ENCODE peak calls at places on chromosomes 16 and 17, in ten cellular contexts. A is cardiac fibroblast, B is B cell, Y is epithelial cell of esophagus, F is upper lobe of right lung, R is mucosa of descending colon, T is brain microvascular endothelial cell, N is colonic mucosa, Z is neural crest cell, S is foreskin fibroblast. H is an unnamed sample.

GRCh38 chr16:13919330-13919682 is 648 bp upstream of the ERCC4 start:
- DNase-seq in Z (no peak), F (no peak), A (peak; percentile 69), R (no peak), N (peak; percentile 23), S (peak; percentile 70), Y (peak; percentile 52), B (no peak), T (no peak), H (peak; percentile 44)

GRCh38 chr17:47009759-47010594 is 30.9 kb upstream of the RPRML start:
- DNase-seq in F (no peak), B (no peak), S (peak; percentile 52), N (no peak), T (no peak), Z (no peak), R (no peak), Y (no peak), A (no peak), H (no peak)

GRCh38 chr16:68420366-68420765 is 27.9 kb downstream of the SMPD3 start:
- DNase-seq in B (no peak), F (no peak), N (no peak), T (no peak), R (no peak), Z (no peak), A (no peak), S (no peak), Y (no peak), H (no peak)

GRCh38 chr16:17447273-17447672 is 23.5 kb downstream of the XYLT1 start:
- DNase-seq in A (no peak), B (no peak), S (no peak), N (no peak), Y (no peak), Z (no peak), T (no peak), F (no peak), R (no peak), H (no peak)

GRCh38 chr16:87828071-87828971 is 41.0 kb downstream of the SLC7A5 start:
- DNase-seq in B (no peak), Y (peak; percentile 33), Z (no peak), F (no peak), A (no peak), N (no peak), S (peak; percentile 22), T (no peak), R (peak; percentile 40), H (no peak)

GRCh38 chr17:49783051-49783715 is 5.3 kb upstream of the KAT7 start:
- DNase-seq in Y (no peak), A (no peak), R (no peak), N (no peak), B (no peak), S (no peak), F (no peak), Z (no peak), T (no peak), H (no peak)

GRCh38 chr16:68356249-68356918 is 45.6 kb downstream of the PRMT7 start:
- DNase-seq in S (no peak), Y (no peak), T (no peak), F (no peak), A (no peak), R (peak; percentile 70), B (no peak), N (peak; percentile 45), Z (no peak), H (peak; percentile 92)

GRCh38 chr16:86041205-86041604 is 142.2 kb downstream of the IRF8 start:
- DNase-seq in B (no peak), S (no peak), Y (no peak), Z (no peak), N (no peak), F (no peak), T (no peak), A (no peak), R (no peak), H (no peak)

GRCh38 chr17:72558971-72559476 is 438.2 kb downstream of the SOX9 start:
- DNase-seq in Y (no peak), N (no peak), T (no peak), S (no peak), F (no peak), B (no peak), Z (no peak), A (no peak), R (no peak), H (no peak)

GRCh38 chr16:69910964-69911363 is 40.2 kb upstream of the CLEC18A start:
- DNase-seq in F (no peak), R (no peak), Y (no peak), T (no peak), N (no peak), S (no peak), B (no peak), A (peak; percentile 45), Z (no peak), H (no peak)

GRCh38 chr16:63135069-63135468 is 1098.8 kb upstream of the CDH8 start:
- DNase-seq in Y (no peak), T (no peak), N (no peak), R (no peak), F (no peak), S (no peak), Z (no peak), A (no peak), B (no peak), H (no peak)

GRCh38 chr17:45649796-45650195 is 134.3 kb upstream of the CRHR1 start:
- DNase-seq in B (no peak), A (no peak), F (peak; percentile 35), T (no peak), S (no peak), Z (no peak), R (no peak), N (no peak), Y (no peak), H (no peak)

GRCh38 chr17:45643591-45643990 is 140.5 kb upstream of the CRHR1 start:
- DNase-seq in Y (no peak), S (no peak), T (no peak), Z (no peak), A (no peak), N (no peak), F (no peak), B (no peak), R (no peak), H (no peak)

GRCh38 chr17:45645330-45645729 is 138.8 kb upstream of the CRHR1 start:
- DNase-seq in Y (no peak), F (no peak), Z (no peak), A (no peak), B (no peak), R (no peak), S (no peak), N (no peak), T (no peak), H (no peak)

GRCh38 chr17:45648642-45649041 is 135.5 kb upstream of the CRHR1 start:
- DNase-seq in B (no peak), Z (no peak), T (no peak), N (no peak), S (no peak), F (peak; percentile 29), Y (peak; percentile 40), A (no peak), R (no peak), H (no peak)

DNA sequence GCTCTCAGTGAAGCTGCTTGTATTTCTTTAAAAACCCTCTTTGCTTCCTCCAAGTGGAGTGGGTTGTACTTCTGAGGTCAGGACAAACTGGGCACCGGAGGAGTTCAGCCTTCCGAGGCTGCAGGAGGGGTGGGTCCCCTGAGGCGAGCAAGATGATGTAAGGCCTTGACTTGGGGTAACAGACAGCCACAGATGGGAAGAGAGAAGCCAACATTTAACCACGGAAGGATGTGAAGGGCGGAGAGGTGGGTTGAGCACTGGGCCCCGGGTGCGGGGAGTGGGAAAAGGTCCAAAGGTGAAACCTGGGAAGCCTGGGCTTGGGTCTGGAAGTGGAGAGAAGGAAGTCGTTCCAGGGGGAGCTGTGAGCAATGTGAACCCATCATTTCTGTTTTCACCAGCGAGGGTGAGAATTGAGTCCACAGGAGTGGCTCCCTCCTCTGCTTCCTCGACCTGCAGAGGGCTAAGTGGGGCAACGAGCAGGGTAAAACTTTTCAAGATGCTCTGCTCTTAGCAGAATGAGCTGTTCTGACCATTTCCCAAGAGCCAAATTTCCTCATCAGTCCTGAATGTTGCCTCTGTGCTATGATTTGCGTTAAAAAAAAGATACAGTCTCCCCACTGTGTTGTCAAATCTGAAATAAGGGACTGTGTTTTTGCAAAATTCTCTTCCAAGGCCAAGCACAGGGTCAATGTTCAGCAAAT is 137.7 kb upstream of the CRHR1 start:
- DNase-seq in B (no peak), A (no peak), F (peak; percentile 38), Y (no peak), N (no peak), Z (no peak), T (no peak), S (no peak), R (no peak), H (no peak)
- TF ChIP-seq CTCF in B (no peak), A (no peak), F (no peak), Y (no peak), N (no peak), Z (no peak), T (no peak), S (no peak), R (no peak), H (no peak)

DNA sequence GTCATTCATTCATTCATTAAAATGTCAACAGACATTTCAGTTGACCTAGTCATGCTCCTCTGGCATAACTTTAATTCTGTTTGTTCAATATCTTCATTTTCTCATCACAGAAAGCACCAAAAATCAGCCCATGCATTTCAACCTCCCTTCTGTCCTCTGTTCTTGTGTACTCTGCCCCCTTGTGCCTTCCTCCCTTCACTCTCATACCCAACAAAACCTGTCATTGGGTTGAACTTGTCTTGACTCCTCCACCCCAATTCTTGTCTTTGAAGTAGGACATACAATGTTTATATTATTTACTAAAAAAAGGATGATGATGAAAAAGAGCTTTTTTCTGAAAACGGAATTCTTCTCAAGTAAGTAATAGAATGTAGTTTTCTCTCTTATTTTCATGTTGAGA is 43.8 kb downstream of the COX10 start:
- DNase-seq in T (no peak), S (no peak), N (no peak), A (no peak), Z (no peak), B (no peak), Y (no peak), R (no peak), F (no peak), H (no peak)
- TF ChIP-seq CTCF in T (no peak), S (no peak), N (no peak), A (no peak), Z (no peak), B (no peak), Y (no peak), R (no peak), F (no peak), H (no peak)

DNA sequence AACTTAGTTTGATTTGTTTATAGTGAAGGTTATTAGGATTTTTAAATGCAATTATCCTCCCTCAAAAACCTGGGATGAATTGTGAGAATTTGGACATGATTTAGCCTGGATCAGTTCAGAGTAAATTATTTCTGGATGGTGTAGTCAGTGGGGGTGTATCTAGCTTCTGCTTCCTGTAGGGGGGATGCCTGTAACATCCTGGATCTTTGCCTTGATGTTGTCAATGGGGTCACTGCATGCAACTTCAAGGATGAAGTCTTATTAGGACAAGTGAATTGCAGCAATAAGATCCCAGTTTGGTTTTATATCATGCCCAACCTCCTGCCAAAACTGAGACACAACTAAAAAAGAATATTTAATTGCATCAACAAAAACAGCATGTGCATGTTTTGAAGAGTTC is 159.6 kb downstream of the HS3ST3B1 start:
- DNase-seq in Z (no peak), F (no peak), R (no peak), T (no peak), B (no peak), N (no peak), Y (no peak), S (no peak), A (no peak), H (no peak)
- TF ChIP-seq CTCF in Z (no peak), F (no peak), R (no peak), T (no peak), B (no peak), N (no peak), Y (no peak), S (no peak), A (no peak), H (no peak)

GRCh38 chr17:75878174-75878998 is at the start of gene TRIM47:
- DNase-seq in T (peak; percentile 28), R (peak; percentile 79), A (peak; percentile 66), Z (no peak), B (peak; percentile 49), F (peak; percentile 82), Y (peak; percentile 52), N (peak; percentile 78), S (peak; percentile 76), H (no peak)
- TF ChIP-seq CTCF in T (peak; percentile 39), R (no peak), A (peak; percentile 23), Z (no peak), B (peak; percentile 40), F (no peak), Y (peak; percentile 14), N (no peak), S (no peak), H (peak; percentile 8)

H was measured in GM13977.